ENCODE peak calls at places on chromosomes 13 and 19, in four cellular contexts. W is vagina, I is right cardiac atrium, E is NT2/D1. R is an unnamed sample. For H3K4me1, the result is how much of the 10 kb centered on the place peaks cover.

GRCh38 chr13:40190656-40191100 is 475.8 kb downstream of the FOXO1 start:
- DNase-seq in W (no peak), I (peak), E (no peak), R (no peak)

GRCh38 chr13:43348397-43348796 is 325.0 kb downstream of the DNAJC15 start:
- DNase-seq in W (no peak), I (no peak), E (no peak), R (no peak)

GRCh38 chr13:88622362-88622973 is 951.3 kb downstream of the SLITRK5 start:
- DNase-seq in W (no peak), I (no peak), E (no peak), R (peak)

GRCh38 chr19:16571689-16572331 is 405 bp downstream of the SLC35E1 start:
- DNase-seq in W (no peak), I (no peak), E (no peak), R (peak)

GRCh38 chr13:34335662-34336007 is 517.7 kb downstream of the RFC3 start:
- DNase-seq in W (no peak), I (no peak), E (no peak), R (no peak)

GRCh38 chr19:54518844-54519243 is 16.2 kb downstream of the LAIR2 start:
- DNase-seq in W (no peak), I (no peak), E (no peak), R (no peak)

GRCh38 chr19:29383696-29384095 is 142.1 kb upstream of the VSTM2B start:
- DNase-seq in W (peak), I (no peak), E (no peak), R (no peak)

GRCh38 chr19:15866646-15867045 is 31.2 kb downstream of the CYP4F2 start:
- DNase-seq in W (no peak), I (no peak), E (no peak), R (no peak)

GRCh38 chr19:35468637-35469036 is 20.6 kb downstream of the FFAR2 start:
- DNase-seq in W (no peak), I (peak), E (peak), R (peak)

GRCh38 chr19:49331616-49332055 is 3.6 kb upstream of the CD37 start:
- DNase-seq in W (no peak), I (no peak), E (peak), R (peak)

GRCh38 chr19:15091918-15092753 is 10.1 kb downstream of the OR1I1 start:
- DNase-seq in W (no peak), I (no peak), E (peak), R (peak)

GRCh38 chr13:23681253-23681652 is 111.0 kb downstream of the TNFRSF19 start:
- DNase-seq in W (no peak), I (no peak), E (no peak), R (no peak)

GRCh38 chr19:56839665-56840451 is 668 bp downstream of the PEG3 start:
- DNase-seq in W (no peak), I (peak), E (peak), R (no peak)

GRCh38 chr13:33134213-33134612 is 118.0 kb downstream of the KL start:
- DNase-seq in W (no peak), I (no peak), E (no peak), R (no peak)

GRCh38 chr13:43414111-43414510 is 372.7 kb downstream of the ENOX1 start:
- DNase-seq in W (no peak), I (no peak), E (no peak), R (no peak)

GRCh38 chr13:22080832-22081231 is 410.0 kb downstream of the FGF9 start:
- DNase-seq in W (no peak), I (no peak), E (no peak), R (peak)

GRCh38 chr13:96898212-96898611 is 96.1 kb downstream of the OXGR1 start:
- DNase-seq in W (no peak), I (no peak), E (no peak), R (no peak)

GRCh38 chr19:44582581-44583265 is 30.6 kb upstream of the IGSF23 start:
- DNase-seq in W (no peak), I (peak), E (peak), R (peak)

GRCh38 chr19:40600086-40600917 is 867 bp upstream of the LTBP4 start:
- DNase-seq in W (no peak), I (peak), E (no peak), R (peak)

GRCh38 chr13:114101831-114102520 is 30.4 kb downstream of the RASA3 start:
- DNase-seq in W (no peak), I (no peak), E (no peak), R (no peak)

GRCh38 chr13:25679936-25680335 is 308.2 kb downstream of the ATP8A2 start:
- DNase-seq in W (no peak), I (no peak), E (no peak), R (no peak)
- H3K4me1 ChIP-seq in W (under half), I (under half), E (under half), R (under half)

DNA sequence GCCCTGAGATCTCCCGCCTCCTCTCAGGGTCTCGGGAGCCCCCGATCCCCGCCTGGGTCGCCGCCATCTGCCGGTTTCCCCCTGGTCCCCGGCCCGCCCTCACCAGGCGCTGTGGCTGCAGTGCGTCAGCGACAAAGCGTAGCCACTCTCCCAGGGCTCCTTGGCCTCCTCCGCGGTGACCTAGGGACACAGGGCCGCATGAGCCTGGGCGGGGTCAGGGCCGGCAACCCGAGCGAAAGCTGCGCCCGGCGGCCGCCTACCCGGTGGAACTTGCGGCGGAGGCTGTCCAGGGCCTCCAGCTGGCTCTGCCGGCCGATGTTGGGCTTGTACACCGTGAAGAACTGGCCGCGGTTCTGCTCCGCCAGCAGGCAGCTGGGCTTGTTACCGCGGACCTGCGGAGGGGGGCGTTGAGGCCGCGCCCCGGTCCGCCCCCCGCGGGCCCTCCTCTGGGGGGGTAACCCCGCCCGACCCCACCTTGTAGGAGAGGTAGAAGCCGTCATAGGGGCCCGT is 5.3 kb downstream of the GPX4 start:
- DNase-seq in W (no peak), I (peak), E (no peak), R (no peak)
- H3K4me1 ChIP-seq in W (half or more), I (under half), E (under half), R (under half)

GRCh38 chr13:51826606-51827005 is 18.4 kb downstream of the TMEM272 start:
- DNase-seq in W (no peak), I (peak), E (no peak), R (no peak)
- H3K4me1 ChIP-seq in W (under half), I (under half), E (under half), R (under half)

DNA sequence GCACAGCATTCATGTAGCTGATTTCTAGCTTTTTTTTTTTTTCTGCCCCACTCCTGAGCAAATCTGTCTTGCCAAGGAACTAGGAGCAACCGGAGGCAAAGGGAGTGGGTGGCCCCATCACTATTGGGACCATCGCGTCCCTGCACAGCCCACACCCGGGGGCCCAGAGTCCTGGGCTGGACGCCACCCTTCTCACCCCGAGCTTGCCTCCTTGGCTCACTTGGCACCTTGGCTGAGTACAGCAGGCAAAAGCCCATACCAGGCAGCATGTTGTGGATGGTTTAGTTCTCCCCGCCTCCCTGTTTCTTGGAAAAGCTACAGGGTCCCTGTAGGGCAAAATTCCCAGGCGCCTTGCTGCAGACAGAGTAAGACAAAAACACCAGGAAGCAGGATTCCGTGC is 13.7 kb downstream of the SMIM24 start:
- DNase-seq in W (no peak), I (peak), E (no peak), R (no peak)
- H3K4me1 ChIP-seq in W (under half), I (under half), E (under half), R (under half)

DNA sequence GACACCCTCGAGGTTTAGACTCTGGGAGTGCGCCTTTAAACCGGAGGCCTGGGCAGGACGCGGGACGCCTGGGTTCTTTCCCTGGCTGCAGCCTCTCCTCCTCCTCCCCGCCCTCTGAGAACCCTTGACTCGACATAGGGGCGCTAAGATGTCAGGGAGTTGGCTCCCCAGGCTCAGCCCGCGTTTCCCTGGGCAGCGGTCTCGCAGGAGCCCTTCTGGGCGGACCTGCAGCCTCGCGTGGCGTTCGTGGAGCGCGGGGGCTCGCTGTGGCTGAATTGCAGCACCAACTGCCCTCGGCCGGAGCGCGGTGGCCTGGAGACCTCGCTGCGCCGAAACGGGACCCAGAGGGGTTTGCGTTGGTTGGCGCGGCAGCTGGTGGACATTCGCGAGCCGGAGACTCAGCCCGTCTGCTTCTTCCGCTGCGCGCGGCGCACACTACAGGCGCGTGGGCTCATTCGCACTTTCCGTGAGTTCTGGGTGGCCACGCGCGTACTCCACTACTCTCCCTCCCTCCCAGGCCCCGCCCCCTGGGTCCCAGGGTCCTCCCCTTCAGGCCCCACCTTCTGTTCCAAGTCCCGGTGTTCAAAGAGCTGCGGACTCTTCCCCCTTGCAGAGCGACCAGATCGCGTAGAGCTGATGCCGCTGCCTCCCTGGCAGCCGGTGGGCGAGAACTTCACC is 1.3 kb downstream of the ICAM5 start:
- DNase-seq in W (peak), I (peak), E (no peak), R (peak)
- H3K4me1 ChIP-seq in W (half or more), I (under half), E (half or more), R (under half)

GRCh38 chr13:91986771-91987515 is 588.5 kb downstream of the GPC5 start:
- DNase-seq in W (no peak), I (no peak), E (no peak), R (no peak)
- H3K4me1 ChIP-seq in W (under half), I (under half), E (under half), R (under half)

DNA sequence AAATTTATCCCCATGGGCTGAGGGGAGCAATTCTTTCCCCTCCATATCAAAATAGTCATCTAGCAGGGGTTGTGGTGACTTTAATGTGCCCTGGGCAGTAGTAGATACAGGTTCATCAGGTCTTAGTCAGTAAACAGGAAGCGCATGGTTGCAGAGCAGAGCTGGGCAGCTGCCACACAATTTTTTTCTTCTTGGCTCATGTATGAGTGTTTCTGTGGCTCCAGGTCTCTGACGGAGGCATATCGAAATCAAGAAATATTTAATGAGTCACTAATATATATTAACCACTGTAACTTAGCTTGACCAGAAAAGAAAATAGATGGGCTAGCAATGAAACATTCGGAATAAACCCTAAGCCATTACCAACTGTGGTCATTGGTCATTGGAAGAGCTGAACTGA is 68.4 kb upstream of the UBL3 start:
- DNase-seq in W (no peak), I (no peak), E (no peak), R (no peak)
- H3K4me1 ChIP-seq in W (under half), I (under half), E (under half), R (under half)

DNA sequence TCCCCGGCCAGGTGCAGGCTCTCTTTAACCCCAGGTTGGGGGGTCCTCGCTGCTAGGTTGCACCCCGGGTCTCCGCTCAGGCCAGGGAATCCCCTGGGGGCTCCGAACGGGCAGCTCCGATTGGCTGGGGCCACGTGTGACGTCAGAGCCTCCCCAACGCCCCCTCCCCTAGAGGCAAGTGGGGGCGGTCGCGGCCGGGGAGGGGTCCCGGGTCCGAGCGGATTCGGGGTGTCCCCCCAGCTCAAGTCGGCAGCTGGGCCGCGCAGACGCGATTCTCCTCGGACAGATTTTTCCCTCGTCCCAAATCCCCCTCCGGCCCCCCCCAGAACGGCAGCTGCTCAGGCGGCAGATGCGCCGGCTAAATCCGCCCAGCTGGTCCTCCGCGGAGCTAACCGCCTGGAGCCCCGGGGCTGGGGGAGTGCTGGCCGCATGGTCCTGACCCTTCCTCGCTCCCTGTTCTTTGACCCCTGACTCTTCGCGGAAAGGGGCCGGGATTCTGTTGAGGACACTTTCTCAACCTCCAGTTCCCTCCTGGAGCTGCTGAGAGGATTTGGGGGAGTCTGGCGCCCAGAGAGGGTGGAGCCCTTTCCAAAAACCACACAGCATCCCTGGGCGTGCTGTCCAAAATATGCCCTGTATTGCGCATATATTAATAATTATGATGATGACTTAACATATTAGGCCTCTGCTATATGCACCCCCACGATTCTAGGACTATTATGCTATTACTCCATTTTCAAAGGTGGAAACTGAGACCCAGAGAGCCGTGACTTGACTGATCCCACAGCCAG is 25.4 kb upstream of the SEMA6B start:
- DNase-seq in W (no peak), I (no peak), E (no peak), R (peak)
- H3K4me1 ChIP-seq in W (under half), I (under half), E (under half), R (under half)

GRCh38 chr19:4585556-4585955 is 26.1 kb upstream of the SEMA6B start:
- DNase-seq in W (no peak), I (no peak), E (no peak), R (no peak)

GRCh38 chr19:4583961-4584669 is 24.6 kb upstream of the SEMA6B start:
- DNase-seq in W (no peak), I (no peak), E (no peak), R (peak)

GRCh38 chr19:4586245-4586644 is 26.8 kb upstream of the SEMA6B start:
- DNase-seq in W (no peak), I (no peak), E (no peak), R (no peak)

GRCh38 chr19:4587527-4587926 is 28.0 kb upstream of the SEMA6B start:
- DNase-seq in W (no peak), I (no peak), E (no peak), R (no peak)

DNA sequence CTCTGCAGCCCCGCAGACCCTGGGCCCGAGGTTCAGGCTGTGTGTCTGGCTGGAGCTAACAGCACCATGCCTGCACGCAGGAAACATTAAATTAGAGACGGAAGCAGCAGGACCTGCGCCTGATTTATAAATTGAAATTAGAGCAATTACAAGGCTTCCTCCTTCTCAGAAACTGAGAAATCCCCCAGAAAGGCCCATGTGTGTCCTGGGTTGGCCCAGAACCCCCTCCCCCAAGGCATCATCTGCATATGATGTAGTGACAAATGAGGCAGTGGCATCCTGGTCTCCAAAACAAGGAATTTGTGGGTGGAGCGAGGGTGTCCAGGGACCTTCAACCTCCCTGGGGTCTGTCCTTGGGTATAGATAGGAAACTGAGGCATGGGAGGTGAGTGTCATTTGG is 27.2 kb upstream of the SEMA6B start:
- DNase-seq in W (no peak), I (no peak), E (no peak), R (peak)
- H3K4me1 ChIP-seq in W (under half), I (under half), E (under half), R (under half)

R was measured in GM23338.